ENCODE peak calls at places on chromosome 13, in six cellular contexts. Z is A172, I is mucosa of descending colon, R is tibial nerve, T is fibroblast of gingiva, K is GM12891. O is an unnamed sample.

GRCh38 chr13:76812971-76813691 is 73.1 kb downstream of the KCTD12 start:
- DNase-seq in Z (no peak), I (no peak), R (peak), T (peak), K (no peak), O (no peak)

GRCh38 chr13:55341891-55342290 is 1798.8 kb upstream of the PRR20A start:
- DNase-seq in Z (no peak), I (no peak), R (no peak), T (no peak), K (no peak), O (no peak)

GRCh38 chr13:94595006-94595942 is 678 bp downstream of the TGDS start:
- DNase-seq in Z (peak), I (peak), R (no peak), T (no peak), K (no peak), O (peak)

GRCh38 chr13:67147257-67148218 is 82.6 kb downstream of the PCDH9 start:
- DNase-seq in Z (no peak), I (no peak), R (no peak), T (peak), K (no peak), O (no peak)

GRCh38 chr13:112251930-112252585 is 124.1 kb upstream of the SPACA7 start:
- DNase-seq in Z (no peak), I (no peak), R (no peak), T (no peak), K (no peak), O (no peak)

GRCh38 chr13:46565808-46566750 is 13.1 kb downstream of the LRCH1 start:
- DNase-seq in Z (no peak), I (no peak), R (no peak), T (no peak), K (no peak), O (no peak)

GRCh38 chr13:93561553-93561952 is 334.9 kb downstream of the GPC6 start:
- DNase-seq in Z (no peak), I (no peak), R (no peak), T (no peak), K (no peak), O (no peak)

GRCh38 chr13:76837811-76838210 is 48.4 kb downstream of the KCTD12 start:
- DNase-seq in Z (no peak), I (peak), R (no peak), T (peak), K (no peak), O (no peak)